ENCODE peak calls at places on chromosome 19, in six cellular contexts. H is EH, G is HEK293T, I is fibroblast of lung, D is GM13977, L is T-helper 1 cell. C is an unnamed sample.

GRCh38 chr19:29636553-29637325 is 28.5 kb upstream of the PLEKHF1 start:
- DNase-seq in H (peak), G (no peak), I (no peak), L (no peak), D (no peak), C (no peak)

GRCh38 chr19:48807590-48808308 is 3.1 kb downstream of the BCAT2 start:
- DNase-seq in L (no peak), D (no peak), H (no peak), G (no peak), I (no peak), C (no peak)

GRCh38 chr19:47881757-47882156 is 4.4 kb downstream of the SULT2A1 start:
- DNase-seq in I (no peak), L (no peak), D (no peak), G (no peak), H (no peak), C (no peak)

GRCh38 chr19:54319049-54319448 is 6.1 kb upstream of the LILRA5 start:
- DNase-seq in D (peak), G (no peak), H (no peak), L (no peak), I (no peak), C (no peak)

GRCh38 chr19:50492303-50493052 is 15.8 kb upstream of the GARIN5A start:
- DNase-seq in L (no peak), D (no peak), G (no peak), H (no peak), I (no peak), C (no peak)

GRCh38 chr19:694481-695349 is 537 bp downstream of the PRSS57 start:
- DNase-seq in I (no peak), D (no peak), H (no peak), L (no peak), G (no peak), C (no peak)

GRCh38 chr19:622666-623065 is 10.7 kb downstream of the POLRMT start:
- DNase-seq in H (no peak), I (no peak), D (no peak), G (no peak), L (no peak), C (no peak)

GRCh38 chr19:5154799-5155426 is 185.7 kb downstream of the PTPRS start:
- DNase-seq in L (no peak), G (no peak), I (no peak), H (no peak), D (no peak), C (no peak)

GRCh38 chr19:7759156-7759555 is 3.9 kb upstream of the CLEC4M start:
- DNase-seq in L (no peak), H (no peak), D (no peak), I (no peak), G (no peak), C (no peak)

GRCh38 chr19:15297416-15298224 is 34.7 kb downstream of the BRD4 start:
- DNase-seq in H (peak), I (peak), G (no peak), D (no peak), L (no peak), C (no peak)

GRCh38 chr19:17294051-17294891 is 9.0 kb downstream of the ABHD8 start:
- DNase-seq in H (peak), I (no peak), L (peak), G (peak), D (peak), C (peak)

GRCh38 chr19:30691767-30692516 is 319.8 kb downstream of the ZNF536 start:
- DNase-seq in D (no peak), L (no peak), I (no peak), G (no peak), H (peak), C (no peak)

GRCh38 chr19:33904681-33905080 is 108.0 kb downstream of the KCTD15 start:
- DNase-seq in D (no peak), I (peak), G (no peak), L (no peak), H (no peak), C (no peak)

GRCh38 chr19:1629256-1629808 is 23.1 kb downstream of the TCF3 start:
- DNase-seq in L (no peak), H (no peak), I (no peak), D (no peak), G (no peak), C (no peak)